ENCODE peak calls at places on chromosomes 7 and 10, in eight cellular contexts. Q is stimulated activated CD8-positive, alpha-beta memory T cell treated with anti-CD3 and anti-CD28 coated beads, Interleukin-4, amount 100 ng/mL, for 48 hours; L is effector memory CD4-positive, alpha-beta T cell; I is endothelial cell; A is NCI-H774; S is glutamatergic neuron; M is GM13976; E is nephron progenitor cell. B is an unnamed sample.

GRCh38 chr10:3203198-3203597 is 30.6 kb upstream of the PITRM1 start:
- DNase-seq in Q (no peak), L (no peak), I (no peak), A (no peak), S (no peak), M (no peak), E (no peak), B (no peak)

GRCh38 chr7:55179897-55180682 is 161.3 kb downstream of the EGFR start:
- DNase-seq in Q (no peak), L (no peak), I (no peak), A (no peak), S (no peak), M (no peak), E (no peak), B (no peak)

GRCh38 chr7:157384301-157384700 is 47.5 kb downstream of the DNAJB6 start:
- DNase-seq in Q (no peak), L (no peak), I (no peak), A (no peak), S (no peak), M (no peak), E (no peak), B (no peak)

GRCh38 chr7:17031903-17032551 is 150.2 kb upstream of the AGR3 start:
- DNase-seq in Q (no peak), L (no peak), I (no peak), A (no peak), S (no peak), M (no peak), E (no peak), B (peak; percentile 74)

GRCh38 chr7:33143996-33144718 is 14.8 kb downstream of the BBS9 start:
- DNase-seq in Q (no peak), L (no peak), I (no peak), A (no peak), S (no peak), M (no peak), E (no peak), B (peak; percentile 27)

GRCh38 chr7:94228223-94228622 is 166.5 kb upstream of the COL1A2 start:
- DNase-seq in Q (no peak), L (no peak), I (no peak), A (no peak), S (no peak), M (no peak), E (no peak), B (no peak)

GRCh38 chr7:135558337-135558767 is 635 bp downstream of the NUP205 start:
- DNase-seq in Q (peak; percentile 72), L (peak; percentile 53), I (peak; percentile 45), A (peak; percentile 27), S (peak; percentile 66), M (peak; percentile 82), E (peak; percentile 49), B (peak; percentile 33)

GRCh38 chr10:93703066-93703465 is 674 bp upstream of the FRA10AC1 start:
- DNase-seq in Q (no peak), L (no peak), I (no peak), A (no peak), S (no peak), M (peak; percentile 18), E (no peak), B (no peak)

GRCh38 chr7:38673795-38674194 is 42.6 kb upstream of the AMPH start:
- DNase-seq in Q (no peak), L (no peak), I (no peak), A (no peak), S (no peak), M (no peak), E (no peak), B (no peak)

GRCh38 chr7:146557971-146558469 is 441.4 kb downstream of the CNTNAP2 start:
- DNase-seq in Q (no peak), L (no peak), I (no peak), A (no peak), S (no peak), M (no peak), E (no peak), B (no peak)

GRCh38 chr10:80421369-80422220 is 13.2 kb downstream of the PRXL2A start:
- DNase-seq in Q (no peak), L (no peak), I (no peak), A (no peak), S (no peak), M (peak; percentile 53), E (no peak), B (no peak)

GRCh38 chr7:1450987-1451386 is 8.3 kb downstream of the MICALL2 start:
- DNase-seq in Q (no peak), L (no peak), I (no peak), A (no peak), S (no peak), M (no peak), E (no peak), B (no peak)